ENCODE peak calls at places on chromosome 20, in nine cellular contexts. D is amygdala; K is activated naive CD8-positive, alpha-beta T cell treated with anti-CD3 and anti-CD28 coated beads, Interleukin-2, amount 50 U/mL, for 24 hours; A is LHCN-M2; V is NCI-H1417 treated with DMSO at 0.1 percent for 48 hours; U is activated naive CD4-positive, alpha-beta T cell; E is astrocyte of the spinal cord; P is HCT116; J is stimulated activated CD8-positive, alpha-beta memory T cell treated with anti-CD3 and anti-CD28 coated beads, Interleukin-15, amount 100 ng/mL, for 24 hours. T is an unnamed sample.

GRCh38 chr20:31308535-31309162 is at the start of gene DEFB116:
- DNase-seq in D (no peak), K (no peak), A (no peak), V (no peak), U (no peak), E (no peak), P (no peak), J (no peak), T (no peak)

GRCh38 chr20:19688031-19688806 is 69.8 kb upstream of the RIN2 start:
- DNase-seq in D (peak), K (no peak), A (peak), V (no peak), U (no peak), E (peak), P (peak), J (no peak), T (peak)

GRCh38 chr20:17374086-17374485 is 147.2 kb downstream of the PCSK2 start:
- DNase-seq in D (no peak), K (no peak), A (no peak), V (no peak), U (no peak), E (no peak), P (no peak), J (no peak), T (no peak)

GRCh38 chr20:54668271-54669053 is 193.1 kb downstream of the DOK5 start:
- DNase-seq in D (no peak), K (peak), A (peak), V (no peak), U (peak), E (no peak), P (no peak), J (no peak), T (no peak)

GRCh38 chr20:10179574-10180298 is 38.9 kb upstream of the SNAP25 start:
- DNase-seq in D (no peak), K (no peak), A (no peak), V (no peak), U (no peak), E (no peak), P (peak), J (no peak), T (no peak)

GRCh38 chr20:719816-720215 is 44.2 kb upstream of the SCRT2 start:
- DNase-seq in D (no peak), K (no peak), A (no peak), V (no peak), U (no peak), E (no peak), P (no peak), J (no peak), T (no peak)

GRCh38 chr20:62433655-62434054 is 6.3 kb upstream of the RBBP8NL start:
- DNase-seq in D (no peak), K (no peak), A (no peak), V (no peak), U (no peak), E (no peak), P (no peak), J (no peak), T (no peak)

GRCh38 chr20:63361507-63362425 is 617 bp upstream of the CHRNA4 start:
- DNase-seq in D (no peak), K (no peak), A (no peak), V (no peak), U (no peak), E (no peak), P (no peak), J (no peak), T (no peak)

GRCh38 chr20:61735503-61735785 is 330.2 kb downstream of the TAF4 start:
- DNase-seq in D (no peak), K (no peak), A (no peak), V (no peak), U (no peak), E (no peak), P (no peak), J (no peak), T (no peak)

GRCh38 chr20:33443512-33444239 is at the start of gene SNTA1:
- DNase-seq in D (peak), K (peak), A (peak), V (peak), U (peak), E (peak), P (no peak), J (peak), T (peak)